ENCODE peak calls at places on chromosome 11, in ten cellular contexts. C is adrenal gland, W is small intestine, R is prostate gland, A is pancreas, N is PC-9, K is aorta, M is lower lobe of right lung, Q is GM23248, V is breast epithelium. Y is an unnamed sample.
A peak's percentile ranks its signal among the peaks of the same experiment; 100 is the strongest.

GRCh38 chr11:65132238-65132987 is 1.9 kb downstream of the SYVN1 start:
- DNase-seq in C (no peak), W (no peak), R (no peak), A (no peak), N (no peak), K (peak; percentile 30), M (no peak), Q (no peak), V (no peak), Y (peak; percentile 89)

GRCh38 chr11:106076421-106076922 is 675 bp downstream of the KBTBD3 start:
- DNase-seq in C (peak; percentile 13), W (peak; percentile 33), R (peak; percentile 20), A (no peak), N (no peak), K (no peak), M (no peak), Q (no peak), V (no peak), Y (no peak)

GRCh38 chr11:8021920-8022319 is 34.8 kb downstream of the EIF3F start:
- DNase-seq in C (no peak), W (no peak), R (no peak), A (no peak), N (no peak), K (no peak), M (no peak), Q (no peak), V (no peak), Y (no peak)

GRCh38 chr11:23725752-23726151 is 771.1 kb upstream of the LUZP2 start:
- DNase-seq in C (no peak), W (no peak), R (no peak), A (no peak), N (no peak), K (no peak), M (no peak), Q (peak; percentile 44), V (no peak), Y (no peak)

GRCh38 chr11:10301656-10302293 is 3.1 kb upstream of the ADM start:
- DNase-seq in C (no peak), W (no peak), R (no peak), A (no peak), N (no peak), K (no peak), M (no peak), Q (peak; percentile 81), V (no peak), Y (no peak)

GRCh38 chr11:101113540-101113939 is 16.1 kb downstream of the PGR start:
- DNase-seq in C (no peak), W (no peak), R (no peak), A (no peak), N (no peak), K (no peak), M (no peak), Q (no peak), V (no peak), Y (no peak)

GRCh38 chr11:6298605-6299004 is 21.7 kb downstream of the CAVIN3 start:
- DNase-seq in C (peak; percentile 39), W (peak; percentile 23), R (no peak), A (peak; percentile 79), N (peak; percentile 36), K (peak; percentile 53), M (no peak), Q (peak; percentile 64), V (no peak), Y (no peak)

GRCh38 chr11:116283300-116283699 is 489.5 kb downstream of the BUD13 start:
- DNase-seq in C (no peak), W (no peak), R (no peak), A (no peak), N (no peak), K (no peak), M (no peak), Q (no peak), V (no peak), Y (no peak)

GRCh38 chr11:9613118-9613829 is 39.8 kb downstream of the WEE1 start:
- DNase-seq in C (peak; percentile 94), W (peak; percentile 94), R (peak; percentile 93), A (peak; percentile 96), N (peak; percentile 92), K (peak; percentile 95), M (peak; percentile 95), Q (peak; percentile 95), V (peak; percentile 94), Y (peak; percentile 97)

GRCh38 chr11:1017269-1018005 is 19.1 kb downstream of the MUC6 start:
- DNase-seq in C (no peak), W (peak; percentile 4), R (peak; percentile 29), A (no peak), N (no peak), K (no peak), M (no peak), Q (no peak), V (peak; percentile 22), Y (no peak)

GRCh38 chr11:37946155-37946766 is 1348.2 kb upstream of the RAG2 start:
- DNase-seq in C (peak; percentile 19), W (peak; percentile 49), R (no peak), A (no peak), N (peak; percentile 35), K (no peak), M (no peak), Q (peak; percentile 43), V (no peak), Y (no peak)

GRCh38 chr11:120555433-120555773 is 43.9 kb downstream of the GRIK4 start:
- DNase-seq in C (no peak), W (no peak), R (no peak), A (no peak), N (no peak), K (peak; percentile 19), M (no peak), Q (no peak), V (no peak), Y (peak; percentile 56)

GRCh38 chr11:12156301-12157140 is 46.1 kb downstream of the MICAL2 start:
- DNase-seq in C (no peak), W (no peak), R (no peak), A (no peak), N (no peak), K (no peak), M (no peak), Q (no peak), V (no peak), Y (peak; percentile 52)

GRCh38 chr11:17774232-17775034 is 39.9 kb downstream of the KCNC1 start:
- DNase-seq in C (no peak), W (no peak), R (no peak), A (no peak), N (no peak), K (no peak), M (no peak), Q (no peak), V (no peak), Y (peak; percentile 63)

GRCh38 chr11:6610591-6610990 is 1.4 kb downstream of the TAF10 start:
- DNase-seq in C (no peak), W (no peak), R (no peak), A (no peak), N (no peak), K (no peak), M (peak; percentile 46), Q (no peak), V (no peak), Y (peak; percentile 80)

GRCh38 chr11:15725246-15725645 is 610.5 kb downstream of the INSC start:
- DNase-seq in C (no peak), W (no peak), R (peak; percentile 51), A (no peak), N (no peak), K (no peak), M (no peak), Q (no peak), V (no peak), Y (no peak)

GRCh38 chr11:6402561-6402981 is 12.3 kb downstream of the SMPD1 start:
- DNase-seq in C (no peak), W (peak; percentile 74), R (no peak), A (no peak), N (no peak), K (no peak), M (no peak), Q (no peak), V (no peak), Y (no peak)

GRCh38 chr11:129428027-129428426 is 52.4 kb downstream of the BARX2 start:
- DNase-seq in C (no peak), W (no peak), R (no peak), A (no peak), N (no peak), K (no peak), M (no peak), Q (no peak), V (no peak), Y (no peak)
- H3K27ac ChIP-seq in C (no peak overlapping the region), W (peak overlapping the region; percentile 42), R (no peak overlapping the region), A (no peak overlapping the region), N (no peak overlapping the region), K (no peak overlapping the region), M (no peak overlapping the region), Q (no peak overlapping the region), V (no peak overlapping the region), Y (no peak overlapping the region)

GRCh38 chr11:66347425-66348276 is at the start of gene B4GAT1:
- DNase-seq in C (peak; percentile 80), W (peak; percentile 80), R (peak; percentile 93), A (peak; percentile 87), N (peak; percentile 94), K (peak; percentile 88), M (peak; percentile 84), Q (peak; percentile 90), V (peak; percentile 94), Y (peak; percentile 88)
- H3K27me3 ChIP-seq in C (no peaks in the 10 kb centered on the region), W (no peaks in the 10 kb centered on the region), R (no peaks in the 10 kb centered on the region), A (no peaks in the 10 kb centered on the region), N (no peaks in the 10 kb centered on the region), K (no peaks in the 10 kb centered on the region), M (no peaks in the 10 kb centered on the region), Q (no peaks in the 10 kb centered on the region), V (no peaks in the 10 kb centered on the region), Y (no peaks in the 10 kb centered on the region)

GRCh38 chr11:118921929-118922744 is 3.6 kb downstream of the BCL9L start:
- DNase-seq in C (peak; percentile 95), W (peak; percentile 80), R (peak; percentile 87), A (peak; percentile 87), N (peak; percentile 83), K (peak; percentile 93), M (peak; percentile 87), Q (peak; percentile 83), V (peak; percentile 79), Y (peak; percentile 83)

GRCh38 chr11:118921121-118921928 is 4.4 kb downstream of the BCL9L start:
- DNase-seq in C (peak; percentile 89), W (no peak), R (no peak), A (no peak), N (no peak), K (peak; percentile 86), M (peak; percentile 80), Q (peak; percentile 90), V (no peak), Y (peak; percentile 76)

GRCh38 chr11:118922745-118923627 is 2.7 kb downstream of the BCL9L start:
- DNase-seq in C (peak; percentile 32), W (no peak), R (no peak), A (no peak), N (no peak), K (no peak), M (no peak), Q (peak; percentile 45), V (no peak), Y (peak; percentile 72)

GRCh38 chr11:118924591-118925585 is 838 bp downstream of the BCL9L start:
- DNase-seq in C (peak; percentile 66), W (peak; percentile 63), R (no peak), A (peak; percentile 77), N (no peak), K (no peak), M (peak; percentile 71), Q (peak; percentile 68), V (no peak), Y (peak; percentile 92)

GRCh38 chr11:118923721-118924587 is 1.8 kb downstream of the BCL9L start:
- DNase-seq in C (no peak), W (peak; percentile 55), R (no peak), A (no peak), N (no peak), K (no peak), M (no peak), Q (peak; percentile 44), V (no peak), Y (no peak)
- H3K4me1 ChIP-seq in C (peaks cover 52% of the 10 kb centered on the region), W (peaks cover 5% of the 10 kb centered on the region), R (peaks cover 48% of the 10 kb centered on the region), A (peaks cover 31% of the 10 kb centered on the region), N (peaks cover 42% of the 10 kb centered on the region), K (no peaks in the 10 kb centered on the region), M (peaks cover 85% of the 10 kb centered on the region), Q (peaks cover 38% of the 10 kb centered on the region), V (peaks cover 40% of the 10 kb centered on the region), Y (peaks cover 78% of the 10 kb centered on the region)

GRCh38 chr11:47183031-47183856 is 3.0 kb downstream of the PACSIN3 start:
- DNase-seq in C (no peak), W (no peak), R (no peak), A (no peak), N (no peak), K (no peak), M (no peak), Q (no peak), V (no peak), Y (no peak)
- H3K27ac ChIP-seq in C (peak overlapping the region; percentile 85), W (no peak overlapping the region), R (no peak overlapping the region), A (no peak overlapping the region), N (no peak overlapping the region), K (no peak overlapping the region), M (no peak overlapping the region), Q (no peak overlapping the region), V (peak overlapping the region; percentile 48), Y (no peak overlapping the region)